ENCODE peak calls at places on chromosomes 6 and 20, in seven cellular contexts. One of them, this sample, is unnamed.
A peak's percentile ranks its signal among the peaks of the same experiment; 100 is the strongest.

GRCh38 chr6:109305028-109305427 is 77.2 kb downstream of the CD164 start:
- DNase-seq in PC-9: no peak
- DNase-seq in IMR-90: no peak
- DNase-seq in adipocyte: no peak
- DNase-seq in mucosa of descending colon: no peak
- DNase-seq in colonic mucosa: no peak
- DNase-seq in MM.1S: no peak
- DNase-seq in this sample: no peak

GRCh38 chr6:128997880-128998279 is 114.9 kb downstream of the LAMA2 start:
- DNase-seq in IMR-90: no peak
- DNase-seq in colonic mucosa: no peak
- DNase-seq in MM.1S: no peak
- DNase-seq in adipocyte: no peak
- DNase-seq in PC-9: no peak
- DNase-seq in mucosa of descending colon: no peak
- DNase-seq in this sample: no peak

GRCh38 chr20:46994341-46994740 is 99.7 kb downstream of the EYA2 start:
- DNase-seq in PC-9: no peak
- DNase-seq in adipocyte: no peak
- DNase-seq in mucosa of descending colon: peak; percentile 19
- DNase-seq in MM.1S: peak; percentile 98
- DNase-seq in colonic mucosa: no peak
- DNase-seq in IMR-90: no peak
- DNase-seq in this sample: peak; percentile 9

GRCh38 chr6:3785745-3786098 is 34.2 kb upstream of the PXDC1 start:
- DNase-seq in MM.1S: no peak
- DNase-seq in adipocyte: no peak
- DNase-seq in IMR-90: no peak
- DNase-seq in colonic mucosa: no peak
- DNase-seq in PC-9: no peak
- DNase-seq in mucosa of descending colon: no peak
- DNase-seq in this sample: no peak

GRCh38 chr20:20452254-20452676 is 84.4 kb downstream of the INSM1 start:
- DNase-seq in IMR-90: peak; percentile 78
- DNase-seq in adipocyte: peak; percentile 50
- DNase-seq in mucosa of descending colon: peak; percentile 32
- DNase-seq in colonic mucosa: peak; percentile 26
- DNase-seq in MM.1S: no peak
- DNase-seq in PC-9: no peak
- DNase-seq in this sample: peak; percentile 30

GRCh38 chr20:62304331-62305148 is 1.7 kb downstream of the ADRM1 start:
- DNase-seq in IMR-90: no peak
- DNase-seq in MM.1S: peak; percentile 11
- DNase-seq in mucosa of descending colon: no peak
- DNase-seq in PC-9: no peak
- DNase-seq in adipocyte: no peak
- DNase-seq in colonic mucosa: peak; percentile 34
- DNase-seq in this sample: no peak

GRCh38 chr6:13877116-13877515 is 47.6 kb upstream of the RNF182 start:
- DNase-seq in mucosa of descending colon: no peak
- DNase-seq in colonic mucosa: no peak
- DNase-seq in MM.1S: no peak
- DNase-seq in IMR-90: peak; percentile 71
- DNase-seq in PC-9: no peak
- DNase-seq in adipocyte: peak; percentile 38
- DNase-seq in this sample: no peak

GRCh38 chr6:167208819-167209576 is 51.2 kb upstream of the GPR31 start:
- DNase-seq in MM.1S: no peak
- DNase-seq in colonic mucosa: no peak
- DNase-seq in IMR-90: no peak
- DNase-seq in adipocyte: no peak
- DNase-seq in mucosa of descending colon: no peak
- DNase-seq in PC-9: no peak
- DNase-seq in this sample: no peak

GRCh38 chr6:134551245-134551960 is 233.5 kb upstream of the SGK1 start:
- DNase-seq in IMR-90: peak; percentile 90
- DNase-seq in adipocyte: peak; percentile 66
- DNase-seq in MM.1S: no peak
- DNase-seq in PC-9: no peak
- DNase-seq in mucosa of descending colon: no peak
- DNase-seq in colonic mucosa: no peak
- DNase-seq in this sample: no peak

GRCh38 chr6:130046711-130047439 is 28.5 kb downstream of the L3MBTL3 start:
- DNase-seq in colonic mucosa: no peak
- DNase-seq in PC-9: no peak
- DNase-seq in IMR-90: peak; percentile 67
- DNase-seq in MM.1S: no peak
- DNase-seq in mucosa of descending colon: no peak
- DNase-seq in adipocyte: peak; percentile 62
- DNase-seq in this sample: no peak

GRCh38 chr6:44257007-44257752 is at the start of gene SLC35B2:
- DNase-seq in mucosa of descending colon: peak; percentile 63
- DNase-seq in PC-9: peak; percentile 79
- DNase-seq in IMR-90: peak; percentile 67
- DNase-seq in colonic mucosa: peak; percentile 74
- DNase-seq in MM.1S: peak; percentile 69
- DNase-seq in adipocyte: peak; percentile 88
- DNase-seq in this sample: peak; percentile 65

GRCh38 chr6:28525496-28526039 is at the start of gene GPX5:
- DNase-seq in mucosa of descending colon: no peak
- DNase-seq in MM.1S: no peak
- DNase-seq in adipocyte: no peak
- DNase-seq in IMR-90: no peak
- DNase-seq in PC-9: no peak
- DNase-seq in colonic mucosa: no peak
- DNase-seq in this sample: no peak

GRCh38 chr6:119533603-119534279 is 184.2 kb upstream of the MAN1A1 start:
- DNase-seq in MM.1S: no peak
- DNase-seq in PC-9: no peak
- DNase-seq in adipocyte: peak; percentile 80
- DNase-seq in mucosa of descending colon: no peak
- DNase-seq in IMR-90: peak; percentile 82
- DNase-seq in colonic mucosa: no peak
- DNase-seq in this sample: no peak

GRCh38 chr6:2264932-2265331 is 19.5 kb upstream of the GMDS start:
- DNase-seq in adipocyte: peak; percentile 5
- DNase-seq in IMR-90: peak; percentile 71
- DNase-seq in colonic mucosa: no peak
- DNase-seq in mucosa of descending colon: no peak
- DNase-seq in PC-9: no peak
- DNase-seq in MM.1S: no peak
- DNase-seq in this sample: no peak

GRCh38 chr6:53737746-53738145 is 57.1 kb upstream of the LRRC1 start:
- DNase-seq in IMR-90: no peak
- DNase-seq in adipocyte: no peak
- DNase-seq in MM.1S: no peak
- DNase-seq in PC-9: no peak
- DNase-seq in mucosa of descending colon: peak; percentile 21
- DNase-seq in colonic mucosa: peak; percentile 42
- DNase-seq in this sample: no peak

GRCh38 chr20:9185511-9185910 is 116.6 kb downstream of the PLCB4 start:
- DNase-seq in colonic mucosa: no peak
- DNase-seq in mucosa of descending colon: no peak
- DNase-seq in adipocyte: peak; percentile 25
- DNase-seq in MM.1S: no peak
- DNase-seq in IMR-90: peak; percentile 89
- DNase-seq in PC-9: no peak
- DNase-seq in this sample: no peak

GRCh38 chr6:38943964-38944363 is 104.6 kb upstream of the GLP1R start:
- DNase-seq in colonic mucosa: no peak
- DNase-seq in adipocyte: no peak
- DNase-seq in MM.1S: no peak
- DNase-seq in mucosa of descending colon: no peak
- DNase-seq in PC-9: no peak
- DNase-seq in IMR-90: no peak
- DNase-seq in this sample: no peak

GRCh38 chr6:139909992-139910391 is 535.5 kb upstream of the CITED2 start:
- DNase-seq in mucosa of descending colon: no peak
- DNase-seq in colonic mucosa: no peak
- DNase-seq in MM.1S: no peak
- DNase-seq in adipocyte: no peak
- DNase-seq in IMR-90: no peak
- DNase-seq in PC-9: no peak
- DNase-seq in this sample: no peak

GRCh38 chr20:47334022-47334551 is 22.4 kb downstream of the ZMYND8 start:
- DNase-seq in adipocyte: peak; percentile 91
- DNase-seq in IMR-90: peak; percentile 96
- DNase-seq in MM.1S: no peak
- DNase-seq in colonic mucosa: no peak
- DNase-seq in mucosa of descending colon: peak; percentile 47
- DNase-seq in PC-9: peak; percentile 50
- DNase-seq in this sample: no peak

GRCh38 chr20:4243071-4243470 is 227.7 kb upstream of the RNF24 start:
- DNase-seq in adipocyte: no peak
- DNase-seq in IMR-90: no peak
- DNase-seq in colonic mucosa: no peak
- DNase-seq in mucosa of descending colon: no peak
- DNase-seq in PC-9: no peak
- DNase-seq in MM.1S: no peak
- DNase-seq in this sample: no peak

GRCh38 chr6:34362909-34363713 is 29.4 kb downstream of the NUDT3 start:
- DNase-seq in adipocyte: no peak
- DNase-seq in colonic mucosa: no peak
- DNase-seq in mucosa of descending colon: no peak
- DNase-seq in IMR-90: no peak
- DNase-seq in PC-9: no peak
- DNase-seq in MM.1S: no peak
- DNase-seq in this sample: no peak

GRCh38 chr6:31837612-31838553 is 10.3 kb downstream of the HSPA1B start:
- DNase-seq in MM.1S: no peak
- DNase-seq in mucosa of descending colon: no peak
- DNase-seq in IMR-90: no peak
- DNase-seq in adipocyte: no peak
- DNase-seq in PC-9: no peak
- DNase-seq in colonic mucosa: no peak
- DNase-seq in this sample: no peak

GRCh38 chr20:19936801-19937583 is 80.2 kb upstream of the NAA20 start:
- DNase-seq in PC-9: no peak
- DNase-seq in MM.1S: no peak
- DNase-seq in mucosa of descending colon: no peak
- DNase-seq in IMR-90: no peak
- DNase-seq in adipocyte: no peak
- DNase-seq in colonic mucosa: no peak
- DNase-seq in this sample: no peak

GRCh38 chr6:82487895-82488294 is 124.3 kb downstream of the TPBG start:
- DNase-seq in MM.1S: no peak
- DNase-seq in mucosa of descending colon: no peak
- DNase-seq in IMR-90: no peak
- DNase-seq in colonic mucosa: no peak
- DNase-seq in PC-9: no peak
- DNase-seq in adipocyte: no peak
- DNase-seq in this sample: no peak
- H3K9me3 ChIP-seq in MM.1S: no peaks in the 10 kb centered on the region
- H3K9me3 ChIP-seq in mucosa of descending colon: peaks cover 25% of the 10 kb centered on the region
- H3K9me3 ChIP-seq in IMR-90: peaks cover 10% of the 10 kb centered on the region
- H3K9me3 ChIP-seq in colonic mucosa: no peaks in the 10 kb centered on the region
- H3K9me3 ChIP-seq in PC-9: no peaks in the 10 kb centered on the region
- H3K9me3 ChIP-seq in adipocyte: peaks cover 37% of the 10 kb centered on the region
- H3K9me3 ChIP-seq in this sample: no peaks in the 10 kb centered on the region

GRCh38 chr6:830667-831327 is 137.9 kb upstream of the EXOC2 start:
- DNase-seq in adipocyte: no peak
- DNase-seq in IMR-90: no peak
- DNase-seq in mucosa of descending colon: no peak
- DNase-seq in colonic mucosa: no peak
- DNase-seq in MM.1S: no peak
- DNase-seq in PC-9: no peak
- DNase-seq in this sample: no peak
- H3K9me3 ChIP-seq in adipocyte: peaks cover 15% of the 10 kb centered on the region
- H3K9me3 ChIP-seq in IMR-90: peaks cover 3% of the 10 kb centered on the region
- H3K9me3 ChIP-seq in mucosa of descending colon: no peaks in the 10 kb centered on the region
- H3K9me3 ChIP-seq in colonic mucosa: no peaks in the 10 kb centered on the region
- H3K9me3 ChIP-seq in MM.1S: no peaks in the 10 kb centered on the region
- H3K9me3 ChIP-seq in PC-9: no peaks in the 10 kb centered on the region
- H3K9me3 ChIP-seq in this sample: peaks cover 2% of the 10 kb centered on the region

DNA sequence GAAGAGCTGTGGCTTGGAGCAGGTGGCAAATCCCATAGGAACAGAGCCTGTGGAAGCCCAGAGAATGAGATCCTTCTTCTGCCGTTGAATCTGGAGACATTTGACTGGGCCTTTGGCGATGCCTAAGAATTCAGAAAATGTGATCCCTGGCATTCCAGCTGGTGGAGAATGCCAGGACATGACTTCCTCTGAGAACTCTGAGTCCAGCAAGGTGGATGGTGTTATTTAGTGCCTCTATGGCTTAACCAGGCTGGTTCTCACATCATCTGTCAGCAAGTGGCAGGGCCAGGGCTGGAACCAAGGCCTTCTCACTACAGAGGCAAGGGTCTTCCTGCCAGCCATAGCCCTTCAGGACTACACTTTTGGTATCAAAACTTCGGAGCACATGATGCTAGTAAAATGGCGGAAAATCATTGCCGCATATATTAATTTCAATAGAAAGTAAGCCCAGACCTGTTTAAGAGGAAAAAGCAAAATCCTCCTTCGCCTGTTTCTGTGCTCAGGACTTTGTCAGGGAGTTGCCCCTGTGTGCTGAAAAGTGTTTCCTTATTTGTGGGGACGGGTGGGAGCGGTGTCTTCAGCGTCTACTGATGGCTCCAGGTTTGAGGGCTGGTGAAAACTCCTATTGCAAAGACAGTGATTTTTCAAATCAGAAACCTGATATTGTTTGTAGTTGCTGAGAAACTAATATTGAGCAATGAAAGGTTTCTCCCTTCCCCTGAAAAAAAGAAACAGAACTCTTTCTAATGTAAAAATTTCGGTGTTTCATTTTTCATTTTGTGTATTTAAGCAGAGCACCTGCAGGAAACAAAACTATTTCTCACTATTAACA is 23.9 kb downstream of the DUSP22 start:
- DNase-seq in adipocyte: no peak
- DNase-seq in MM.1S: peak; percentile 84
- DNase-seq in PC-9: no peak
- DNase-seq in IMR-90: no peak
- DNase-seq in mucosa of descending colon: no peak
- DNase-seq in colonic mucosa: no peak
- DNase-seq in this sample: no peak
- H3K9me3 ChIP-seq in adipocyte: no peaks in the 10 kb centered on the region
- H3K9me3 ChIP-seq in MM.1S: no peaks in the 10 kb centered on the region
- H3K9me3 ChIP-seq in PC-9: no peaks in the 10 kb centered on the region
- H3K9me3 ChIP-seq in IMR-90: no peaks in the 10 kb centered on the region
- H3K9me3 ChIP-seq in mucosa of descending colon: peaks cover 9% of the 10 kb centered on the region
- H3K9me3 ChIP-seq in colonic mucosa: no peaks in the 10 kb centered on the region
- H3K9me3 ChIP-seq in this sample: no peaks in the 10 kb centered on the region

DNA sequence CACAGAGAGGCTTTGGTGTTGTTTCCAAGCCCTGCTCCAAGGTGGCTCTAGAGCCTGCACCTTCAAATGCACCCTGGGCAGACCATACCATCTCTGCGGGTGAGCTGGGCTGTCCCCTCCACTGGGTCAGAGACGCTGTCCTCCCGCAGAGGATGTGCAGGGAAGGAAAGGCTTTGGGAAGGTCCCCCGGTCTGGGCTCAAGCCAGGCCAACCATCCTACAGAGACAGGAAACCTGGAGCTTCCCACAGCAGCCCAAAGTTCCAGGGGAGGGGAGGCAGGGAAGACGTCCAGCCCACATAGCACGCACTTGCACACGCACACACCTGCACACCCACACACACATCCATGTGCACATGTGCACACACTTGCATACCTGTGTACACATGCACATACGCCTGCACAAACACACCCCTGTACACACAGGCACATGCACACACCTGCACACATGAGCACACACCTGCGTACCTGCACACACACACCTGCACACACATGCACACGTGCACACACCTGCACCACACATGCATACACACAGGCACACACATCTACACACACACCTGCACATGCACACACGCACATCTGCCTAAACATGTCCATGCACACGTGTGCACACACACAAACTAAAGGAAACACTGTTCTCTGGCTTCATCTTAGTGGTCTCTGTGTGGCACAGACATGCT is 155.5 kb downstream of the ERMARD start:
- DNase-seq in MM.1S: no peak
- DNase-seq in mucosa of descending colon: no peak
- DNase-seq in adipocyte: no peak
- DNase-seq in colonic mucosa: no peak
- DNase-seq in PC-9: no peak
- DNase-seq in IMR-90: no peak
- DNase-seq in this sample: no peak
- H3K9me3 ChIP-seq in MM.1S: no peaks in the 10 kb centered on the region
- H3K9me3 ChIP-seq in mucosa of descending colon: no peaks in the 10 kb centered on the region
- H3K9me3 ChIP-seq in adipocyte: no peaks in the 10 kb centered on the region
- H3K9me3 ChIP-seq in colonic mucosa: no peaks in the 10 kb centered on the region
- H3K9me3 ChIP-seq in PC-9: no peaks in the 10 kb centered on the region
- H3K9me3 ChIP-seq in IMR-90: peaks cover 44% of the 10 kb centered on the region
- H3K9me3 ChIP-seq in this sample: no peaks in the 10 kb centered on the region